ENCODE peak calls at places on chromosomes 16 and 17, in five cellular contexts. U, D, P, C and M are unnamed samples.

GRCh38 chr16:28136751-28137434 is 73.4 kb upstream of the GSG1L start:
- DNase-seq in P (no peak), U (no peak), C (no peak), D (no peak), M (no peak)

GRCh38 chr17:75914643-75915265 is 10.1 kb upstream of the MRPL38 start:
- DNase-seq in U (no peak), P (no peak), D (no peak), C (no peak), M (no peak)

GRCh38 chr17:37493249-37494027 is 3.7 kb downstream of the DUSP14 start:
- DNase-seq in C (no peak), D (no peak), P (no peak), U (no peak), M (no peak)

GRCh38 chr16:4213721-4214120 is 28.2 kb downstream of the SRL start:
- DNase-seq in C (no peak), D (peak; percentile 32), U (no peak), P (no peak), M (no peak)

GRCh38 chr17:77441130-77441920 is 300.6 kb downstream of the SEC14L1 start:
- DNase-seq in C (no peak), P (no peak), D (no peak), U (no peak), M (no peak)

GRCh38 chr16:66549284-66550131 is at the start of gene TK2:
- DNase-seq in D (peak; percentile 74), P (peak; percentile 80), U (peak; percentile 86), C (peak; percentile 36), M (no peak)

GRCh38 chr17:17146791-17147406 is 59.2 kb downstream of the PLD6 start:
- DNase-seq in U (no peak), D (no peak), C (no peak), P (no peak), M (no peak)

GRCh38 chr17:44108440-44109311 is 14.8 kb downstream of the HDAC5 start:
- DNase-seq in P (peak; percentile 98), D (peak; percentile 96), U (peak; percentile 85), C (peak; percentile 67), M (peak; percentile 95)

GRCh38 chr17:28057731-28058246 is 15.3 kb downstream of the NLK start:
- DNase-seq in D (no peak), U (no peak), C (no peak), P (no peak), M (no peak)

GRCh38 chr17:45440161-45440859 is 7.6 kb upstream of the ARHGAP27 start:
- DNase-seq in C (no peak), D (no peak), U (no peak), P (peak; percentile 34), M (no peak)

GRCh38 chr17:31499771-31500554 is 108.5 kb downstream of the RAB11FIP4 start:
- DNase-seq in C (no peak), P (no peak), D (no peak), U (no peak), M (no peak)

GRCh38 chr17:20156196-20157077 is 147.3 kb downstream of the SPECC1 start:
- DNase-seq in D (peak; percentile 34), C (no peak), P (no peak), U (no peak), M (no peak)

GRCh38 chr17:34110315-34110714 is 144.8 kb upstream of the CCL2 start:
- DNase-seq in U (no peak), D (no peak), P (no peak), C (no peak), M (peak; percentile 81)

GRCh38 chr16:64914-65255 is 7.5 kb downstream of the RHBDF1 start:
- DNase-seq in U (no peak), D (no peak), P (no peak), C (no peak), M (no peak)

GRCh38 chr17:17053446-17054379 is 11.5 kb downstream of the MPRIP start:
- DNase-seq in D (no peak), P (peak; percentile 53), C (no peak), U (peak; percentile 48), M (no peak)

GRCh38 chr17:69192754-69193153 is 35.9 kb downstream of the ABCA10 start:
- DNase-seq in P (no peak), D (no peak), U (no peak), C (no peak), M (no peak)

GRCh38 chr17:64449545-64449944 is 630 bp downstream of the MILR1 start:
- DNase-seq in D (no peak), P (no peak), U (no peak), C (no peak), M (no peak)

GRCh38 chr16:10067406-10067805 is 114.8 kb downstream of the GRIN2A start:
- DNase-seq in P (no peak), U (no peak), C (no peak), D (no peak), M (no peak)

GRCh38 chr17:6578491-6578890 is 22.1 kb upstream of the PITPNM3 start:
- DNase-seq in U (no peak), C (no peak), D (no peak), P (no peak), M (peak; percentile 64)

GRCh38 chr17:49836111-49837030 is 11.5 kb downstream of the TAC4 start:
- DNase-seq in P (no peak), D (no peak), U (no peak), C (no peak), M (no peak)

GRCh38 chr16:56815721-56816120 is 49.3 kb upstream of the SLC12A3 start:
- DNase-seq in U (no peak), D (no peak), P (peak; percentile 78), C (no peak), M (no peak)

GRCh38 chr16:75860654-75861053 is 134.4 kb upstream of the CPHXL start:
- DNase-seq in D (no peak), C (no peak), P (no peak), U (no peak), M (no peak)

GRCh38 chr17:67477687-67478086 is 100.6 kb downstream of the PITPNC1 start:
- DNase-seq in C (no peak), P (no peak), U (no peak), D (no peak), M (no peak)

GRCh38 chr16:69095179-69095578 is 10.3 kb upstream of the HAS3 start:
- DNase-seq in P (no peak), U (no peak), C (no peak), D (no peak), M (no peak)

GRCh38 chr17:8223356-8224063 is 13.1 kb upstream of the AURKB start:
- DNase-seq in D (peak; percentile 70), U (peak; percentile 85), P (peak; percentile 85), C (peak; percentile 59), M (no peak)
- TF ChIP-seq CTCF in D (no peak), U (no peak), P (no peak), C (peak; percentile 27), M (no peak)

GRCh38 chr16:88387941-88388627 is 5.3 kb downstream of the ZNF469 start:
- DNase-seq in U (no peak), C (no peak), D (no peak), P (no peak), M (no peak)
- TF ChIP-seq EP300 in U (no peak), C (no peak), D (no peak), P (no peak), M (no peak)

GRCh38 chr16:1724491-1724890 is 18.5 kb downstream of the MAPK8IP3 start:
- DNase-seq in P (peak; percentile 61), C (no peak), U (no peak), D (no peak), M (no peak)

GRCh38 chr16:1721372-1721771 is 15.4 kb downstream of the MAPK8IP3 start:
- DNase-seq in C (no peak), U (no peak), D (no peak), P (no peak), M (no peak)

GRCh38 chr16:1726661-1727502 is 20.9 kb downstream of the MAPK8IP3 start:
- DNase-seq in U (no peak), P (no peak), D (no peak), C (no peak), M (no peak)

GRCh38 chr16:1727651-1728624 is 21.9 kb downstream of the MAPK8IP3 start:
- DNase-seq in C (no peak), U (no peak), D (no peak), P (no peak), M (no peak)

DNA sequence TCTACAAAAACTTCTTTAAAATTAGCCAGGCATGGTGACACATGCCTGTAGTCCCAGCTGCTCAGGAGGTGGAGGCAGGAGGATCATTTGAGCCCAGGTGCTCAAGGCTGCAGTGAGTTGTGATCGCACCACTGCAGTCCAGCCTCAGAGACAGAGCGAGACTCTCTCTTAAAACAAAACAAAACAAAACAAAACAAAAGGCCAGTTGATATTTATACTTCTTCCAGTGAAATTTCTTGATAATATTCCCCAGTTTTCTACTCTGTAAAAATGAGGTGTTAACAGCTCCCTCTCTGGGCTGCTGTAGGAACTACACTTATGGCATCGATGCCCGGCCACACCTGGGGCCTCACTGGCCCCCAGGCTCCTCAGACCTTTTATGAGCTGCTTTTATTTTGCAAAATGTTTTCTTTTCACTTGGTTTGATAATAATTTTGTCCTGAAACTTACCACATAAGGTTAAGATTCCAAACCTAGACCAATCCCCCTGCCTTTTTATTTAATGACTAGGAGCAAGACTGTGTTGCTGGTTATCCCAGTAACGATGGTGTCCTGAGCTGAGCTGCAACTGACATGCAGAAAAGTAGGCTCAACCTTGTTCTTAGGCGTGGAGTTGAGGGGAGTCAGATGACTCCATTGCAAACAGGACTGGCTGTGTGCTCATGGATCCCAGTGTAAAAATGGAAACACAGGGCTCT is 17.6 kb downstream of the MAPK8IP3 start:
- DNase-seq in C (peak; percentile 52), P (no peak), U (no peak), D (no peak), M (no peak)
- TF ChIP-seq CTCF in C (peak; percentile 83), P (peak; percentile 78), U (peak; percentile 82), D (no peak), M (peak; percentile 62)

GRCh38 chr16:29680180-29680598 is 1.2 kb downstream of the QPRT start:
- DNase-seq in U (no peak), D (no peak), C (no peak), P (no peak), M (no peak)
- TF ChIP-seq EP300 in U (no peak), D (no peak), C (no peak), P (no peak), M (no peak)